ENCODE peak calls at places on chromosomes 13 and 19, in nine cellular contexts. One of them, this sample, is unnamed.

GRCh38 chr19:19451429-19452240 is 46.2 kb downstream of the GATAD2A start:
- DNase-seq in testis: no peak
- DNase-seq in K562: no peak
- DNase-seq in body of pancreas: no peak
- DNase-seq in breast epithelium: no peak
- DNase-seq in tibial artery: no peak
- DNase-seq in right lobe of liver: no peak
- DNase-seq in psoas muscle: no peak
- DNase-seq in CD8-positive, alpha-beta memory T cell: no peak
- DNase-seq in this sample: peak; percentile 32

GRCh38 chr13:52862358-52863206 is 14.1 kb upstream of the PCDH8 start:
- DNase-seq in body of pancreas: no peak
- DNase-seq in psoas muscle: no peak
- DNase-seq in testis: peak; percentile 64
- DNase-seq in K562: peak; percentile 57
- DNase-seq in tibial artery: no peak
- DNase-seq in CD8-positive, alpha-beta memory T cell: no peak
- DNase-seq in breast epithelium: no peak
- DNase-seq in right lobe of liver: no peak
- DNase-seq in this sample: no peak

GRCh38 chr13:31908696-31909386 is 122.7 kb upstream of the FRY start:
- DNase-seq in right lobe of liver: no peak
- DNase-seq in body of pancreas: no peak
- DNase-seq in breast epithelium: no peak
- DNase-seq in K562: no peak
- DNase-seq in CD8-positive, alpha-beta memory T cell: no peak
- DNase-seq in psoas muscle: no peak
- DNase-seq in testis: no peak
- DNase-seq in tibial artery: no peak
- DNase-seq in this sample: peak; percentile 25

GRCh38 chr13:27834095-27834494 is 41.8 kb downstream of the GSX1 start:
- DNase-seq in right lobe of liver: no peak
- DNase-seq in testis: no peak
- DNase-seq in CD8-positive, alpha-beta memory T cell: no peak
- DNase-seq in tibial artery: no peak
- DNase-seq in breast epithelium: no peak
- DNase-seq in K562: no peak
- DNase-seq in body of pancreas: no peak
- DNase-seq in psoas muscle: no peak
- DNase-seq in this sample: no peak

GRCh38 chr13:45416521-45417125 is 1.6 kb downstream of the SLC25A30 start:
- DNase-seq in tibial artery: no peak
- DNase-seq in testis: no peak
- DNase-seq in right lobe of liver: no peak
- DNase-seq in psoas muscle: no peak
- DNase-seq in CD8-positive, alpha-beta memory T cell: no peak
- DNase-seq in body of pancreas: no peak
- DNase-seq in K562: no peak
- DNase-seq in breast epithelium: no peak
- DNase-seq in this sample: no peak

GRCh38 chr19:10069046-10069445 is 17.1 kb upstream of the SHFL start:
- DNase-seq in breast epithelium: no peak
- DNase-seq in K562: no peak
- DNase-seq in CD8-positive, alpha-beta memory T cell: no peak
- DNase-seq in tibial artery: no peak
- DNase-seq in psoas muscle: peak; percentile 21
- DNase-seq in testis: no peak
- DNase-seq in body of pancreas: no peak
- DNase-seq in right lobe of liver: no peak
- DNase-seq in this sample: no peak

GRCh38 chr13:106568225-106569003 is 477 bp upstream of the ARGLU1 start:
- DNase-seq in psoas muscle: no peak
- DNase-seq in right lobe of liver: no peak
- DNase-seq in CD8-positive, alpha-beta memory T cell: no peak
- DNase-seq in K562: no peak
- DNase-seq in body of pancreas: no peak
- DNase-seq in tibial artery: no peak
- DNase-seq in breast epithelium: no peak
- DNase-seq in testis: no peak
- DNase-seq in this sample: no peak

GRCh38 chr19:11699931-11700794 is 38.6 kb downstream of the ZNF823 start:
- DNase-seq in K562: peak; percentile 29
- DNase-seq in tibial artery: no peak
- DNase-seq in testis: no peak
- DNase-seq in psoas muscle: no peak
- DNase-seq in breast epithelium: no peak
- DNase-seq in right lobe of liver: no peak
- DNase-seq in CD8-positive, alpha-beta memory T cell: peak; percentile 6
- DNase-seq in body of pancreas: peak; percentile 17
- DNase-seq in this sample: peak; percentile 22

GRCh38 chr13:44622259-44622658 is 46.1 kb upstream of the TSC22D1 start:
- DNase-seq in tibial artery: no peak
- DNase-seq in CD8-positive, alpha-beta memory T cell: no peak
- DNase-seq in K562: no peak
- DNase-seq in testis: no peak
- DNase-seq in body of pancreas: no peak
- DNase-seq in right lobe of liver: no peak
- DNase-seq in breast epithelium: no peak
- DNase-seq in psoas muscle: no peak
- DNase-seq in this sample: no peak

GRCh38 chr19:2059422-2060201 is 8.6 kb upstream of the MKNK2 start:
- DNase-seq in psoas muscle: peak; percentile 94
- DNase-seq in K562: no peak
- DNase-seq in CD8-positive, alpha-beta memory T cell: no peak
- DNase-seq in testis: peak; percentile 81
- DNase-seq in breast epithelium: peak; percentile 79
- DNase-seq in tibial artery: peak; percentile 80
- DNase-seq in right lobe of liver: peak; percentile 97
- DNase-seq in body of pancreas: peak; percentile 95
- DNase-seq in this sample: no peak

GRCh38 chr13:104847863-104848262 is 1687.6 kb downstream of the EFNB2 start:
- DNase-seq in K562: no peak
- DNase-seq in testis: no peak
- DNase-seq in body of pancreas: no peak
- DNase-seq in CD8-positive, alpha-beta memory T cell: no peak
- DNase-seq in breast epithelium: no peak
- DNase-seq in right lobe of liver: no peak
- DNase-seq in psoas muscle: no peak
- DNase-seq in tibial artery: no peak
- DNase-seq in this sample: no peak

GRCh38 chr19:47296036-47296435 is 13.6 kb upstream of the C5AR1 start:
- DNase-seq in K562: peak; percentile 79
- DNase-seq in breast epithelium: no peak
- DNase-seq in testis: peak; percentile 92
- DNase-seq in right lobe of liver: peak; percentile 82
- DNase-seq in tibial artery: peak; percentile 81
- DNase-seq in psoas muscle: peak; percentile 66
- DNase-seq in CD8-positive, alpha-beta memory T cell: peak; percentile 72
- DNase-seq in body of pancreas: peak; percentile 80
- DNase-seq in this sample: peak; percentile 79

GRCh38 chr13:111210082-111210481 is 95.0 kb downstream of the ARHGEF7 start:
- DNase-seq in breast epithelium: no peak
- DNase-seq in testis: no peak
- DNase-seq in K562: no peak
- DNase-seq in right lobe of liver: no peak
- DNase-seq in tibial artery: no peak
- DNase-seq in body of pancreas: no peak
- DNase-seq in psoas muscle: no peak
- DNase-seq in CD8-positive, alpha-beta memory T cell: no peak
- DNase-seq in this sample: no peak

GRCh38 chr13:111210488-111210887 is 95.4 kb downstream of the ARHGEF7 start:
- DNase-seq in CD8-positive, alpha-beta memory T cell: no peak
- DNase-seq in body of pancreas: no peak
- DNase-seq in K562: no peak
- DNase-seq in right lobe of liver: no peak
- DNase-seq in testis: peak; percentile 42
- DNase-seq in psoas muscle: peak; percentile 70
- DNase-seq in tibial artery: no peak
- DNase-seq in breast epithelium: no peak
- DNase-seq in this sample: no peak

GRCh38 chr13:111210945-111211469 is 95.9 kb downstream of the ARHGEF7 start:
- DNase-seq in breast epithelium: no peak
- DNase-seq in psoas muscle: no peak
- DNase-seq in testis: no peak
- DNase-seq in tibial artery: no peak
- DNase-seq in right lobe of liver: no peak
- DNase-seq in body of pancreas: no peak
- DNase-seq in CD8-positive, alpha-beta memory T cell: no peak
- DNase-seq in K562: no peak
- DNase-seq in this sample: no peak

GRCh38 chr13:111212517-111212873 is 97.4 kb downstream of the ARHGEF7 start:
- DNase-seq in testis: no peak
- DNase-seq in tibial artery: no peak
- DNase-seq in psoas muscle: no peak
- DNase-seq in CD8-positive, alpha-beta memory T cell: no peak
- DNase-seq in K562: no peak
- DNase-seq in right lobe of liver: no peak
- DNase-seq in body of pancreas: no peak
- DNase-seq in breast epithelium: no peak
- DNase-seq in this sample: no peak

GRCh38 chr13:111211789-111212516 is 96.8 kb downstream of the ARHGEF7 start:
- DNase-seq in K562: no peak
- DNase-seq in testis: no peak
- DNase-seq in body of pancreas: no peak
- DNase-seq in tibial artery: no peak
- DNase-seq in breast epithelium: no peak
- DNase-seq in right lobe of liver: no peak
- DNase-seq in psoas muscle: no peak
- DNase-seq in CD8-positive, alpha-beta memory T cell: no peak
- DNase-seq in this sample: no peak
- H3K27ac ChIP-seq in K562: no peak overlapping the region
- H3K27ac ChIP-seq in testis: no peak overlapping the region
- H3K27ac ChIP-seq in body of pancreas: no peak overlapping the region
- H3K27ac ChIP-seq in tibial artery: peak overlapping the region; percentile 44
- H3K27ac ChIP-seq in breast epithelium: no peak overlapping the region
- H3K27ac ChIP-seq in right lobe of liver: no peak overlapping the region
- H3K27ac ChIP-seq in psoas muscle: peak overlapping the region; percentile 88
- H3K27ac ChIP-seq in CD8-positive, alpha-beta memory T cell: no peak overlapping the region
- H3K27ac ChIP-seq in this sample: no peak overlapping the region

DNA sequence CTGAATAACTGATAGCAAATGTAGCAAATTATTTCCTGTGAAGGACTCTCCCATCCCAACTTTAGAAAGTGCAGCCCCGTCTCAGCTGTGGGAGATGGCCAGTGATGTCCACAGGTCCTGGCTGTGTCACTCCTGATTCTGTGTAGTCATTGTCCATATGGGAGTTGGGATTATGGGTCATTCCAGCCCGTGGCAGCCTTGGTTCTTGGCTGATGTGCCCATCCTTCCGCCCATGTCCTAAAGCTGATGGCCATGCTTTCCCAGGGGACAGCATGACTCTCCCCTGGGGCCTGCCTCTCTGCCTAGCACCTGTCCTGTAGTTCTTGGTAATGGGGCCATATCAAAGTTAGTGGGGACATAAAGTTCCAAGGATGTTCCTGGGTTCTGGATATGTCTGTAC is 43.9 kb upstream of the C1QTNF9 start:
- DNase-seq in right lobe of liver: no peak
- DNase-seq in breast epithelium: no peak
- DNase-seq in testis: peak; percentile 8
- DNase-seq in body of pancreas: no peak
- DNase-seq in tibial artery: no peak
- DNase-seq in K562: no peak
- DNase-seq in psoas muscle: no peak
- DNase-seq in CD8-positive, alpha-beta memory T cell: no peak
- DNase-seq in this sample: no peak
- H3K4me1 ChIP-seq in right lobe of liver: peaks cover 29% of the 10 kb centered on the region
- H3K4me1 ChIP-seq in breast epithelium: peaks cover 3% of the 10 kb centered on the region
- H3K4me1 ChIP-seq in testis: peaks cover 19% of the 10 kb centered on the region
- H3K4me1 ChIP-seq in body of pancreas: peaks cover 79% of the 10 kb centered on the region
- H3K4me1 ChIP-seq in tibial artery: peaks cover 7% of the 10 kb centered on the region
- H3K4me1 ChIP-seq in K562: no peaks in the 10 kb centered on the region
- H3K4me1 ChIP-seq in psoas muscle: no peaks in the 10 kb centered on the region
- H3K4me1 ChIP-seq in CD8-positive, alpha-beta memory T cell: peaks cover 99% of the 10 kb centered on the region
- H3K4me1 ChIP-seq in this sample: peaks cover 100% of the 10 kb centered on the region

GRCh38 chr19:51970718-51971117 is 15.9 kb downstream of the ZNF350 start:
- DNase-seq in CD8-positive, alpha-beta memory T cell: no peak
- DNase-seq in body of pancreas: no peak
- DNase-seq in tibial artery: no peak
- DNase-seq in right lobe of liver: no peak
- DNase-seq in K562: no peak
- DNase-seq in psoas muscle: no peak
- DNase-seq in breast epithelium: no peak
- DNase-seq in testis: no peak
- DNase-seq in this sample: no peak

GRCh38 chr19:51959791-51960190 is 26.8 kb downstream of the ZNF350 start:
- DNase-seq in K562: no peak
- DNase-seq in CD8-positive, alpha-beta memory T cell: no peak
- DNase-seq in breast epithelium: no peak
- DNase-seq in tibial artery: no peak
- DNase-seq in right lobe of liver: no peak
- DNase-seq in body of pancreas: no peak
- DNase-seq in psoas muscle: no peak
- DNase-seq in testis: no peak
- DNase-seq in this sample: no peak

DNA sequence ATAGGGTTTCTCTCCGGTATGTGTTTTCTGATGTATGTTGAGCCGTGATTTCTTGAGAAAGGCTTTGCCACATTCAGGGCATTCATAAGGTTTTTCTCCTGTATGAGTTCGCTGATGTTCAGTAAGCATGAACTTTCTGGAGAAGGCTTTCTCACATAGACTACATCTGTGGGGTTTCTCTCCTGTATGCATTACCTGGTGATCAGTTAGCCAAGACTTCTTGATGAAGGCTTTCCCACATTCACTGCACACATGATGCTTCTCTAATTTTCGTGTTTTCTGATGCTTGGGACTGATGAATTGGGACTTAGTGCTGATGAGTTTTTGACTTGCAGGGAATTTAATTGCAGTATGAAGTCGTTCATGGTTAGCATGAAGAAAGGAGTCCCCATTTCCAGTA is 21.1 kb downstream of the ZNF350 start:
- DNase-seq in tibial artery: no peak
- DNase-seq in psoas muscle: no peak
- DNase-seq in CD8-positive, alpha-beta memory T cell: no peak
- DNase-seq in right lobe of liver: no peak
- DNase-seq in body of pancreas: no peak
- DNase-seq in K562: no peak
- DNase-seq in breast epithelium: no peak
- DNase-seq in testis: no peak
- DNase-seq in this sample: no peak
- H3K9me3 ChIP-seq in tibial artery: peaks cover 88% of the 10 kb centered on the region
- H3K9me3 ChIP-seq in psoas muscle: peaks cover 93% of the 10 kb centered on the region
- H3K9me3 ChIP-seq in CD8-positive, alpha-beta memory T cell: peaks cover 80% of the 10 kb centered on the region
- H3K9me3 ChIP-seq in right lobe of liver: peaks cover 22% of the 10 kb centered on the region
- H3K9me3 ChIP-seq in body of pancreas: peaks cover 69% of the 10 kb centered on the region
- H3K9me3 ChIP-seq in K562: peaks cover 11% of the 10 kb centered on the region
- H3K9me3 ChIP-seq in breast epithelium: peaks cover 91% of the 10 kb centered on the region
- H3K9me3 ChIP-seq in testis: no peaks in the 10 kb centered on the region
- H3K9me3 ChIP-seq in this sample: peaks cover 17% of the 10 kb centered on the region

DNA sequence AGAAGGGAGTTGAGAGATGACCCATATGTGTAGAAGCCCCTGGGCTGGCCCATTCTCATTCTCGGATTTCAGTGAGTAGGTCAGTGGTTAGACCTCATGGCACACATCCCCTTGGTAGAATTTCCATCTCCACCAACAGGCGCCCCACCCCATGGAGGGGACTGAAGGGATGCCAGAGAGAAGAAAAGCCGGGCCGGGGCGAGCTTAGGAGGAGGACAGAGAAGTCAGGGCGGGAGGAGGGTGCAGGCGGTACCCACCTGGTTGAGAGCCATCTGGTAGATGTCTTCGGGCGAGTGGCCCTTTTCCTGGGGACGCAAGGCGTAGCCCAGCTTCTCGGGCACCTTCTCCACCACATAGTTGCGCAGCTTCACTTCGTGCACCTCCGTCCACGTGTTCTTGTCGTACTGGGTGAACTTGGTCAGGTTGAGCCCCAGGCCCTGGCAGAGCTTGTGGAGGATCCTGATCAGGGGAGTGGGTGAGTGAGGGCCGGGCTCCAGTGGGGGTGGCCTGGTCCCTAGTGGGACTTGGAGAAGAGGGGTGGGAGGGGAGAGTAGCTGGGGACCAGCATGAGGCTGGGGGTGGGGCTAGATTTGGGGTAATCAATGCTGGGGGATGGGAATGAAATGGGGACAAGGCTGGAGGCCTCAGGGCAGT is 2.5 kb downstream of the IL4I1 start:
- DNase-seq in breast epithelium: no peak
- DNase-seq in body of pancreas: no peak
- DNase-seq in psoas muscle: no peak
- DNase-seq in testis: no peak
- DNase-seq in CD8-positive, alpha-beta memory T cell: no peak
- DNase-seq in K562: no peak
- DNase-seq in tibial artery: no peak
- DNase-seq in right lobe of liver: no peak
- DNase-seq in this sample: no peak
- H3K27ac ChIP-seq in breast epithelium: no peak overlapping the region
- H3K27ac ChIP-seq in body of pancreas: no peak overlapping the region
- H3K27ac ChIP-seq in psoas muscle: no peak overlapping the region
- H3K27ac ChIP-seq in testis: no peak overlapping the region
- H3K27ac ChIP-seq in CD8-positive, alpha-beta memory T cell: no peak overlapping the region
- H3K27ac ChIP-seq in K562: no peak overlapping the region
- H3K27ac ChIP-seq in tibial artery: no peak overlapping the region
- H3K27ac ChIP-seq in right lobe of liver: no peak overlapping the region
- H3K27ac ChIP-seq in this sample: peak overlapping the region; percentile 98